ENCODE peak calls at places on chromosomes 7 and 10, in five cellular contexts. One of them, this sample, is unnamed.
A peak's percentile ranks its signal among the peaks of the same experiment; 100 is the strongest.

GRCh38 chr7:77157446-77157845 is 35.0 kb downstream of the CCDC146 start:
- DNase-seq in RWPE1: no peak
- DNase-seq in PC-9: no peak
- DNase-seq in CD8-positive, alpha-beta T cell: no peak
- DNase-seq in neural crest cell: no peak
- DNase-seq in this sample: peak; percentile 56

GRCh38 chr7:16113058-16113457 is 308.3 kb downstream of the CRPPA start:
- DNase-seq in RWPE1: no peak
- DNase-seq in PC-9: no peak
- DNase-seq in CD8-positive, alpha-beta T cell: no peak
- DNase-seq in neural crest cell: no peak
- DNase-seq in this sample: no peak

GRCh38 chr7:28037220-28038010 is 143.2 kb downstream of the JAZF1 start:
- DNase-seq in RWPE1: peak; percentile 84
- DNase-seq in PC-9: peak; percentile 43
- DNase-seq in CD8-positive, alpha-beta T cell: no peak
- DNase-seq in neural crest cell: no peak
- DNase-seq in this sample: peak; percentile 75

GRCh38 chr10:96919785-96920425 is 87.8 kb downstream of the LCOR start:
- DNase-seq in RWPE1: no peak
- DNase-seq in PC-9: no peak
- DNase-seq in CD8-positive, alpha-beta T cell: no peak
- DNase-seq in neural crest cell: no peak
- DNase-seq in this sample: peak; percentile 24

GRCh38 chr7:699260-700170 is 27.0 kb upstream of the DNAAF5 start:
- DNase-seq in RWPE1: no peak
- DNase-seq in PC-9: no peak
- DNase-seq in CD8-positive, alpha-beta T cell: no peak
- DNase-seq in neural crest cell: no peak
- DNase-seq in this sample: no peak

GRCh38 chr10:77888356-77888703 is 38.2 kb downstream of the DLG5 start:
- DNase-seq in RWPE1: no peak
- DNase-seq in PC-9: no peak
- DNase-seq in CD8-positive, alpha-beta T cell: no peak
- DNase-seq in neural crest cell: no peak
- DNase-seq in this sample: no peak

GRCh38 chr10:83625831-83626360 is 513.4 kb upstream of the GHITM start:
- DNase-seq in RWPE1: no peak
- DNase-seq in PC-9: no peak
- DNase-seq in CD8-positive, alpha-beta T cell: no peak
- DNase-seq in neural crest cell: no peak
- DNase-seq in this sample: no peak

GRCh38 chr7:388461-388960 is 98.5 kb downstream of the FOXL3 start:
- DNase-seq in RWPE1: no peak
- DNase-seq in PC-9: no peak
- DNase-seq in CD8-positive, alpha-beta T cell: peak; percentile 19
- DNase-seq in neural crest cell: no peak
- DNase-seq in this sample: no peak

GRCh38 chr7:42137941-42138340 is 99.1 kb downstream of the GLI3 start:
- DNase-seq in RWPE1: no peak
- DNase-seq in PC-9: no peak
- DNase-seq in CD8-positive, alpha-beta T cell: no peak
- DNase-seq in neural crest cell: no peak
- DNase-seq in this sample: no peak

GRCh38 chr7:36079446-36080025 is 73.5 kb upstream of the EEPD1 start:
- DNase-seq in RWPE1: no peak
- DNase-seq in PC-9: no peak
- DNase-seq in CD8-positive, alpha-beta T cell: no peak
- DNase-seq in neural crest cell: no peak
- DNase-seq in this sample: no peak

GRCh38 chr10:64115913-64116643 is 594.9 kb downstream of the REEP3 start:
- DNase-seq in RWPE1: peak; percentile 24
- DNase-seq in PC-9: no peak
- DNase-seq in CD8-positive, alpha-beta T cell: no peak
- DNase-seq in neural crest cell: peak; percentile 38
- DNase-seq in this sample: peak; percentile 36

GRCh38 chr10:84026821-84027257 is 112.5 kb upstream of the GHITM start:
- DNase-seq in RWPE1: peak; percentile 30
- DNase-seq in PC-9: peak; percentile 16
- DNase-seq in CD8-positive, alpha-beta T cell: no peak
- DNase-seq in neural crest cell: peak; percentile 38
- DNase-seq in this sample: peak; percentile 28

GRCh38 chr7:32536585-32536984 is 41.3 kb downstream of the AVL9 start:
- DNase-seq in RWPE1: peak; percentile 51
- DNase-seq in PC-9: peak; percentile 4
- DNase-seq in CD8-positive, alpha-beta T cell: no peak
- DNase-seq in neural crest cell: no peak
- DNase-seq in this sample: no peak

GRCh38 chr7:13908667-13909382 is 80.6 kb downstream of the ETV1 start:
- DNase-seq in RWPE1: no peak
- DNase-seq in PC-9: no peak
- DNase-seq in CD8-positive, alpha-beta T cell: peak; percentile 52
- DNase-seq in neural crest cell: no peak
- DNase-seq in this sample: no peak

GRCh38 chr10:50325449-50326188 is 74.3 kb upstream of the ASAH2 start:
- DNase-seq in RWPE1: peak; percentile 84
- DNase-seq in PC-9: peak; percentile 35
- DNase-seq in CD8-positive, alpha-beta T cell: no peak
- DNase-seq in neural crest cell: no peak
- DNase-seq in this sample: peak; percentile 64

GRCh38 chr7:54888736-54889082 is 129.7 kb upstream of the SEC61G start:
- DNase-seq in RWPE1: no peak
- DNase-seq in PC-9: no peak
- DNase-seq in CD8-positive, alpha-beta T cell: no peak
- DNase-seq in neural crest cell: peak; percentile 14
- DNase-seq in this sample: no peak

GRCh38 chr10:114603303-114603702 is 54.8 kb downstream of the ABLIM1 start:
- DNase-seq in RWPE1: no peak
- DNase-seq in PC-9: no peak
- DNase-seq in CD8-positive, alpha-beta T cell: no peak
- DNase-seq in neural crest cell: no peak
- DNase-seq in this sample: no peak

GRCh38 chr7:129501760-129502707 is at the start of gene SMKR1:
- DNase-seq in RWPE1: peak; percentile 73
- DNase-seq in PC-9: peak; percentile 89
- DNase-seq in CD8-positive, alpha-beta T cell: peak; percentile 95
- DNase-seq in neural crest cell: peak; percentile 56
- DNase-seq in this sample: peak; percentile 92

GRCh38 chr10:14185501-14186045 is 145.2 kb downstream of the FRMD4A start:
- DNase-seq in RWPE1: peak; percentile 86
- DNase-seq in PC-9: peak; percentile 23
- DNase-seq in CD8-positive, alpha-beta T cell: no peak
- DNase-seq in neural crest cell: peak; percentile 10
- DNase-seq in this sample: peak; percentile 97

GRCh38 chr10:1579141-1579491 is 158.2 kb downstream of the ADARB2 start:
- DNase-seq in RWPE1: no peak
- DNase-seq in PC-9: no peak
- DNase-seq in CD8-positive, alpha-beta T cell: no peak
- DNase-seq in neural crest cell: no peak
- DNase-seq in this sample: no peak

GRCh38 chr7:95420996-95421846 is 13.6 kb downstream of the PON2 start:
- DNase-seq in RWPE1: no peak
- DNase-seq in PC-9: peak; percentile 3
- DNase-seq in CD8-positive, alpha-beta T cell: no peak
- DNase-seq in neural crest cell: no peak
- DNase-seq in this sample: peak; percentile 15

GRCh38 chr10:11874568-11875182 is 51.5 kb downstream of the PROSER2 start:
- DNase-seq in RWPE1: peak; percentile 77
- DNase-seq in PC-9: peak; percentile 77
- DNase-seq in CD8-positive, alpha-beta T cell: no peak
- DNase-seq in neural crest cell: peak; percentile 73
- DNase-seq in this sample: peak; percentile 31

GRCh38 chr7:759569-759968 is 32.5 kb upstream of the PRKAR1B start:
- DNase-seq in RWPE1: no peak
- DNase-seq in PC-9: no peak
- DNase-seq in CD8-positive, alpha-beta T cell: no peak
- DNase-seq in neural crest cell: no peak
- DNase-seq in this sample: no peak

GRCh38 chr10:96271017-96271815 is at the start of gene BLNK:
- DNase-seq in RWPE1: peak; percentile 77
- DNase-seq in PC-9: peak; percentile 35
- DNase-seq in CD8-positive, alpha-beta T cell: no peak
- DNase-seq in neural crest cell: no peak
- DNase-seq in this sample: peak; percentile 94

GRCh38 chr10:72685264-72685921 is 6.5 kb upstream of the MCU start:
- DNase-seq in RWPE1: no peak
- DNase-seq in PC-9: no peak
- DNase-seq in CD8-positive, alpha-beta T cell: no peak
- DNase-seq in neural crest cell: no peak
- DNase-seq in this sample: peak; percentile 21

GRCh38 chr10:124532106-124532641 is 70.6 kb downstream of the LHPP start:
- DNase-seq in RWPE1: peak; percentile 68
- DNase-seq in PC-9: peak; percentile 41
- DNase-seq in CD8-positive, alpha-beta T cell: no peak
- DNase-seq in neural crest cell: no peak
- DNase-seq in this sample: peak; percentile 65

GRCh38 chr7:6553460-6554044 is 2.3 kb upstream of the GRID2IP start:
- DNase-seq in RWPE1: no peak
- DNase-seq in PC-9: no peak
- DNase-seq in CD8-positive, alpha-beta T cell: no peak
- DNase-seq in neural crest cell: no peak
- DNase-seq in this sample: no peak

GRCh38 chr7:18458830-18459229 is 36.7 kb upstream of the HDAC9 start:
- DNase-seq in RWPE1: no peak
- DNase-seq in PC-9: peak; percentile 56
- DNase-seq in CD8-positive, alpha-beta T cell: no peak
- DNase-seq in neural crest cell: no peak
- DNase-seq in this sample: peak; percentile 21

GRCh38 chr10:29590598-29591415 is 44.0 kb downstream of the SVIL start:
- DNase-seq in RWPE1: peak; percentile 44
- DNase-seq in PC-9: no peak
- DNase-seq in CD8-positive, alpha-beta T cell: no peak
- DNase-seq in neural crest cell: no peak
- DNase-seq in this sample: peak; percentile 34

GRCh38 chr7:111834367-111834766 is 272.1 kb upstream of the IMMP2L start:
- DNase-seq in RWPE1: no peak
- DNase-seq in PC-9: no peak
- DNase-seq in CD8-positive, alpha-beta T cell: no peak
- DNase-seq in neural crest cell: no peak
- DNase-seq in this sample: no peak

GRCh38 chr7:21690717-21691116 is 147.9 kb downstream of the DNAH11 start:
- DNase-seq in RWPE1: peak; percentile 3
- DNase-seq in PC-9: no peak
- DNase-seq in CD8-positive, alpha-beta T cell: no peak
- DNase-seq in neural crest cell: no peak
- DNase-seq in this sample: no peak
- TF ChIP-seq CTCF in RWPE1: no peak
- TF ChIP-seq CTCF in PC-9: peak; percentile 49
- TF ChIP-seq CTCF in CD8-positive, alpha-beta T cell: no peak
- TF ChIP-seq CTCF in neural crest cell: no peak
- TF ChIP-seq CTCF in this sample: no peak

GRCh38 chr7:5287802-5288201 is 5.1 kb downstream of the SLC29A4 start:
- DNase-seq in RWPE1: no peak
- DNase-seq in PC-9: no peak
- DNase-seq in CD8-positive, alpha-beta T cell: no peak
- DNase-seq in neural crest cell: no peak
- DNase-seq in this sample: no peak

GRCh38 chr7:5282464-5283316 is at the start of gene SLC29A4:
- DNase-seq in RWPE1: no peak
- DNase-seq in PC-9: peak; percentile 49
- DNase-seq in CD8-positive, alpha-beta T cell: no peak
- DNase-seq in neural crest cell: peak; percentile 46
- DNase-seq in this sample: peak; percentile 15

GRCh38 chr7:5286933-5287332 is 4.2 kb downstream of the SLC29A4 start:
- DNase-seq in RWPE1: no peak
- DNase-seq in PC-9: no peak
- DNase-seq in CD8-positive, alpha-beta T cell: no peak
- DNase-seq in neural crest cell: no peak
- DNase-seq in this sample: no peak

GRCh38 chr7:5283421-5284303 is 919 bp downstream of the SLC29A4 start:
- DNase-seq in RWPE1: peak; percentile 33
- DNase-seq in PC-9: no peak
- DNase-seq in CD8-positive, alpha-beta T cell: no peak
- DNase-seq in neural crest cell: peak; percentile 28
- DNase-seq in this sample: no peak

DNA sequence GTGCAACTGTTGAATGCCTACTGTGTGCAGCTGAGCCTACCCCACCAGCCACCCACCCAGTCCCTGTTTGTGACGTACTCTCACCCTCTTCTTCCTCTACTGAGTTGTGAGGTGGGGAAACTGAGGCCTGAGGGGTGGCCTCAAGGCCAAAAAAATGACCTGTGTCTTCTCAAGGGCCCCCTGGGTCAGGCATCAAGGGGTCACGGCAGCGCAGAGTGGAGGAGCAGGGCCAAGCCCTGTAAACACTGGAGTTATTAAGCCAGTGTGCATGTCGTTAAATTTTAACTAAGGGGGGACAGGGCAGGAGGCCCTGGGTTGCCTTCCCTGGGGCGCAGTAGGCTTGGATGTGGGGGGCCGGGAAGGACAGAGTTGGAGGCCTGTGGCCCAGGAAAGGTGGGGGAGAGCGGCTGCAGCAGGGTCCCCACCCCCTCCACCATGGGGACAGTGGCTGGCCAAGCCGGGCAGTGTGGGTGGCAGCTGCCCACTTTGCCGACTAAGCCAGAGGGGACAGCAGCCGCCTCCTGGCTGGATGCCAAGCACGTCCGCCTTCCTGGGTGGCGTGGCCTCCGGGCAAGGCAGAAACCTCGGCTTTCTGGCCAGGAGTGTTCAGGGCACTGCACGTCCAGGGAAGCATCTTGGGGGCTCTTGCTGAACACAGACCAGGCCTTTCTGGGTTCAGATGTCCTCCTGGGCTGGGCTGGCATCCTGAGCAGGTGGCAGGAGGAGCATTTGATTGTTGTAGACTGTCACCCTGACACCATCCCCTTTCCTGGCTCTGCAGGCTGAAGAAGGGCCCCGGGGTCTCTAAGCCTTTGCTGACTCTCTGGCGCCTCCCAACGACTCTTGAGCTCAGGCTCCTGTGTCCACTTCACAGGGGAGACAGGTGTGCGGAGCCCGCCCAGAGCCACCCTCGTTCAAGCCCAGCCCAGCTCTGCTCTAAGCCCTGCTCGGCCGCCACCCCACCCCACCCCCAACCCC is 1.9 kb downstream of the SLC29A4 start:
- DNase-seq in RWPE1: no peak
- DNase-seq in PC-9: peak; percentile 66
- DNase-seq in CD8-positive, alpha-beta T cell: no peak
- DNase-seq in neural crest cell: peak; percentile 51
- DNase-seq in this sample: peak; percentile 70
- TF ChIP-seq CTCF in RWPE1: no peak
- TF ChIP-seq CTCF in PC-9: no peak
- TF ChIP-seq CTCF in CD8-positive, alpha-beta T cell: no peak
- TF ChIP-seq CTCF in neural crest cell: peak; percentile 57
- TF ChIP-seq CTCF in this sample: peak; percentile 56

GRCh38 chr7:100966542-100967291 is 2.6 kb upstream of the MUC12 start:
- DNase-seq in RWPE1: no peak
- DNase-seq in PC-9: no peak
- DNase-seq in CD8-positive, alpha-beta T cell: no peak
- DNase-seq in neural crest cell: no peak
- DNase-seq in this sample: no peak
- TF ChIP-seq CTCF in RWPE1: peak; percentile 58
- TF ChIP-seq CTCF in PC-9: no peak
- TF ChIP-seq CTCF in CD8-positive, alpha-beta T cell: no peak
- TF ChIP-seq CTCF in neural crest cell: peak; percentile 10
- TF ChIP-seq CTCF in this sample: no peak

GRCh38 chr10:102596506-102596971 is 47.7 kb upstream of the TRIM8 start:
- DNase-seq in RWPE1: peak; percentile 84
- DNase-seq in PC-9: peak; percentile 41
- DNase-seq in CD8-positive, alpha-beta T cell: no peak
- DNase-seq in neural crest cell: no peak
- DNase-seq in this sample: peak; percentile 63
- TF ChIP-seq CTCF in RWPE1: peak; percentile 85
- TF ChIP-seq CTCF in PC-9: peak; percentile 81
- TF ChIP-seq CTCF in CD8-positive, alpha-beta T cell: peak; percentile 46
- TF ChIP-seq CTCF in neural crest cell: peak; percentile 77
- TF ChIP-seq CTCF in this sample: peak; percentile 90

This sample was measured in GM12865.